ENCODE peak calls at places on chromosomes 13 and 19, in four cellular contexts. F is K562, R is HepG2, B is SK-N-SH. Z is an unnamed sample.

GRCh38 chr19:47443331-47443730 is 24.0 kb upstream of the MEIS3 start:
- DNase-seq in F (no peak), R (no peak), B (no peak), Z (no peak)

GRCh38 chr19:55642153-55643002 is 1.1 kb upstream of the ZNF581 start:
- DNase-seq in F (no peak), R (no peak), B (peak), Z (no peak)

GRCh38 chr13:85405316-85405897 is 393.8 kb downstream of the SLITRK6 start:
- DNase-seq in F (no peak), R (no peak), B (no peak), Z (no peak)

GRCh38 chr19:32457540-32457939 is 52.0 kb downstream of the DPY19L3 start:
- DNase-seq in F (no peak), R (no peak), B (no peak), Z (no peak)

GRCh38 chr19:49415102-49415809 is 8.0 kb downstream of the PTH2 start:
- DNase-seq in F (no peak), R (no peak), B (no peak), Z (peak)

GRCh38 chr19:29372461-29372860 is 153.3 kb upstream of the VSTM2B start:
- DNase-seq in F (no peak), R (no peak), B (no peak), Z (no peak)

GRCh38 chr19:30374791-30375650 is 2.8 kb downstream of the ZNF536 start:
- DNase-seq in F (no peak), R (no peak), B (peak), Z (no peak)

GRCh38 chr13:99228737-99229691 is 28.4 kb downstream of the UBAC2 start:
- DNase-seq in F (no peak), R (peak), B (peak), Z (peak)

GRCh38 chr19:35670686-35671085 is 4.4 kb downstream of the UPK1A start:
- DNase-seq in F (no peak), R (no peak), B (no peak), Z (no peak)

GRCh38 chr19:46812898-46813569 is 24.6 kb upstream of the SLC1A5 start:
- DNase-seq in F (peak), R (peak), B (peak), Z (no peak)

GRCh38 chr13:78601886-78602560 is 1.3 kb downstream of the POU4F1 start:
- DNase-seq in F (no peak), R (no peak), B (peak), Z (no peak)

GRCh38 chr19:47541507-47541906 is 26.6 kb upstream of the NAPA start:
- DNase-seq in F (no peak), R (no peak), B (no peak), Z (peak)

GRCh38 chr13:19663416-19663979 is 30.0 kb downstream of the MPHOSPH8 start:
- DNase-seq in F (no peak), R (no peak), B (no peak), Z (no peak)
- TF ChIP-seq MXI1 in F (no peak), R (no peak), B (no peak), Z (no peak)

DNA sequence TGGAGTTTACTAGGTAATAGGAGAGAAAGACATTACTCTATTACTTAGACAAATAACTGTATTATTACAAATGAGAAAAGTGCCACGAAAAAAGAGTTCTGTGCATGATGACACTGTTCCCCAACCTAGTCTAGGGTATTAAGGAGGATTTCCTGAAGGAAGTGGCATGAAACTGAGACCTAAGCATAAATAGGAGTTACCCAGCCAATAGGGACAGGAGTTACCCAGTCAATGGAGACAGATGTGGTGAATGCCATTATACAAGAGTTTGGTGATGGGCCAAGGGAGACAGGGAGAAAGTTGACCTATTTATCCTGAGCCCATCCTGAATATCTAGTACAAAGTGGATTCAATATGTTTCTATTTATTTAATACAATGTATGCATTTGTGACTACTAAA is 65.4 kb downstream of the KL start:
- DNase-seq in F (no peak), R (no peak), B (no peak), Z (no peak)
- TF ChIP-seq CHD2 in F (no peak), R (no peak), B (no peak), Z (no peak)

GRCh38 chr13:113770441-113770840 is 11.4 kb downstream of the TMEM255B start:
- DNase-seq in F (no peak), R (no peak), B (no peak), Z (no peak)
- TF ChIP-seq MXI1 in F (no peak), R (no peak), B (no peak), Z (no peak)

GRCh38 chr19:10677796-10678195 is 23.4 kb upstream of the QTRT1 start:
- DNase-seq in F (no peak), R (no peak), B (no peak), Z (no peak)

GRCh38 chr19:10678813-10679212 is 22.4 kb upstream of the QTRT1 start:
- DNase-seq in F (no peak), R (no peak), B (no peak), Z (no peak)

GRCh38 chr19:10681658-10682057 is 19.6 kb upstream of the QTRT1 start:
- DNase-seq in F (no peak), R (no peak), B (no peak), Z (no peak)

GRCh38 chr19:10680545-10681135 is 20.6 kb upstream of the QTRT1 start:
- DNase-seq in F (no peak), R (no peak), B (no peak), Z (no peak)

GRCh38 chr19:10679743-10680142 is 21.5 kb upstream of the QTRT1 start:
- DNase-seq in F (no peak), R (no peak), B (no peak), Z (no peak)
- TF ChIP-seq CHD2 in F (no peak), R (no peak), B (no peak), Z (no peak)

GRCh38 chr13:109274188-109274821 is 512.1 kb downstream of the IRS2 start:
- DNase-seq in F (no peak), R (no peak), B (no peak), Z (no peak)
- TF ChIP-seq MXI1 in F (no peak), R (no peak), B (no peak), Z (no peak)

GRCh38 chr19:6971366-6971765 is 49.9 kb downstream of the MBD3L2B start:
- DNase-seq in F (no peak), R (no peak), B (no peak), Z (no peak)

GRCh38 chr19:6967962-6968361 is 53.3 kb downstream of the MBD3L2B start:
- DNase-seq in F (no peak), R (no peak), B (no peak), Z (no peak)

GRCh38 chr19:6970021-6970420 is 51.2 kb downstream of the MBD3L2B start:
- DNase-seq in F (no peak), R (no peak), B (no peak), Z (no peak)

GRCh38 chr19:6969490-6969889 is 51.7 kb downstream of the MBD3L2B start:
- DNase-seq in F (no peak), R (no peak), B (no peak), Z (no peak)

DNA sequence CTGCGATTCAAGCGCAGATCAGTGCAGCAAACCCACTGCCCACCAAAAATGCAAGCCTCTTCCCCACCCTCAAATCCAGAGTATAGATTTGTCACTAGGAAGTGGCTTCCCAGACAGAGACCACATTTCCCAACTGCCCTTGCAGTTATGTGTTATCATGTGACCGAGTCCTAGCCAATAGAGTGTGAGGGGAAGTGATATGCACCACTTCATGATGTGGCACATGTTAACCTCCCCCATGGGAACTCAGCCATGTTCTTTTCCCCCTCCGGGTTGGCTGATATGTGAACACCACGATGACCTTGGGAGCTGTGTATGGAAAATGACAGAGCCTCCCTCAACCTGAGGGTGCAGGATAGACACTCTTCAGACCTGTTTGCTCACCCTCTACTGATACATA is 50.8 kb downstream of the MBD3L2B start:
- DNase-seq in F (peak), R (no peak), B (peak), Z (no peak)
- TF ChIP-seq CHD2 in F (no peak), R (no peak), B (no peak), Z (no peak)

DNA sequence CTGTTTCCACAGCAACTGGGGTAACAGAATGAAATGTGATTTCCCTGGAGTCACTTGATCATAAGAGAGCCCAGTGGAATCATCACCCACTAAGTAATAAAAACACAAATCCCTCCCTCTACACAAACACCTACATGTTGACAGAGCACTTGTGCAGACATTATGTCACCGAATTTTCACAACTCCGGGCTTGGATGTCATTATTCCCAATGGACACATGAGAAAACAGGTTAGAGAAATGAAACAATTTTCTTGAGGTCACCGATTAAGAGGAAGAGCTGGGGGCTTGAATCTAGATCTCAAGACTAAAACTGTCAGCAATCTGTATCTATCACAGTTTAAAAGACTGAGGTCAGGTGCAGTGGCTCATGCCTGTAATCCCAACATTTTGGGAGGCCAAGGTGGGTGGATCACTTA is 3.1 kb downstream of the XRCC1 start:
- DNase-seq in F (no peak), R (no peak), B (no peak), Z (no peak)
- TF ChIP-seq MXI1 in F (no peak), R (no peak), B (no peak), Z (no peak)

Z was measured in GM12878.